ENCODE peak calls at places on chromosome 17, in eight cellular contexts. C is heart left ventricle, K is right atrium auricular region, U is upper lobe of right lung, V is trophoblast cell, N is right lobe of liver, A is uterus, P is adrenal gland. Z is an unnamed sample. For H3K4me1 and H3K27me3, the result is how much of the 10 kb centered on the place peaks cover.

GRCh38 chr17:40307001-40307690 is 1.8 kb upstream of the RARA start:
- DNase-seq in C (no peak), K (no peak), U (no peak), V (no peak), N (no peak), A (peak), P (no peak), Z (no peak)

GRCh38 chr17:539766-540165 is 174.9 kb downstream of the VPS53 start:
- DNase-seq in C (no peak), K (no peak), U (no peak), V (no peak), N (no peak), A (no peak), P (no peak), Z (no peak)

GRCh38 chr17:38605230-38605851 is 411 bp downstream of the SRCIN1 start:
- DNase-seq in C (no peak), K (no peak), U (no peak), V (no peak), N (no peak), A (no peak), P (no peak), Z (no peak)

GRCh38 chr17:32998893-32999240 is 7.2 kb downstream of the SPACA3 start:
- DNase-seq in C (no peak), K (no peak), U (no peak), V (peak), N (no peak), A (no peak), P (no peak), Z (no peak)

GRCh38 chr17:31313982-31314787 is at the start of gene EVI2B:
- DNase-seq in C (no peak), K (no peak), U (no peak), V (peak), N (no peak), A (no peak), P (no peak), Z (no peak)

GRCh38 chr17:27345141-27345904 is 51.4 kb downstream of the WSB1 start:
- DNase-seq in C (no peak), K (no peak), U (no peak), V (peak), N (no peak), A (peak), P (peak), Z (peak)

GRCh38 chr17:69637399-69638165 is 223.1 kb downstream of the MAP2K6 start:
- DNase-seq in C (no peak), K (no peak), U (no peak), V (peak), N (no peak), A (no peak), P (no peak), Z (no peak)

GRCh38 chr17:4426499-4427208 is 7.1 kb upstream of the SPNS3 start:
- DNase-seq in C (no peak), K (no peak), U (no peak), V (no peak), N (no peak), A (no peak), P (no peak), Z (no peak)

GRCh38 chr17:29760279-29760721 is 137.6 kb upstream of the CORO6 start:
- DNase-seq in C (no peak), K (no peak), U (no peak), V (peak), N (no peak), A (no peak), P (no peak), Z (no peak)

GRCh38 chr17:38441429-38442061 is 13.3 kb downstream of the ARHGAP23 start:
- DNase-seq in C (no peak), K (no peak), U (no peak), V (no peak), N (peak), A (no peak), P (no peak), Z (no peak)

GRCh38 chr17:83200746-83201145 is 121.3 kb downstream of the METRNL start:
- DNase-seq in C (peak), K (no peak), U (peak), V (no peak), N (peak), A (no peak), P (no peak), Z (no peak)

GRCh38 chr17:43315369-43315768 is 81.6 kb upstream of the RNU2-1 start:
- DNase-seq in C (no peak), K (no peak), U (no peak), V (no peak), N (no peak), A (no peak), P (no peak), Z (no peak)
- H3K27ac ChIP-seq in C (no peak), K (no peak), U (no peak), V (no peak), N (no peak), A (no peak), P (no peak), Z (no peak)

GRCh38 chr17:28723159-28723835 is 2.7 kb downstream of the TLCD1 start:
- DNase-seq in C (no peak), K (no peak), U (no peak), V (no peak), N (no peak), A (no peak), P (no peak), Z (no peak)
- H3K4me1 ChIP-seq in C (half or more), K (under half), U (half or more), V (under half), N (under half), A (under half), P (half or more), Z (half or more)

GRCh38 chr17:47855737-47856136 is 4.8 kb upstream of the SP6 start:
- DNase-seq in C (peak), K (no peak), U (no peak), V (no peak), N (peak), A (no peak), P (no peak), Z (no peak)
- H3K27me3 ChIP-seq in C (half or more), K (under half), U (under half), V (under half), N (under half), A (under half), P (under half), Z (under half)

GRCh38 chr17:2251098-2251497 is 52.5 kb downstream of the SMG6 start:
- DNase-seq in C (no peak), K (no peak), U (no peak), V (no peak), N (no peak), A (no peak), P (no peak), Z (no peak)
- H3K27ac ChIP-seq in C (no peak), K (no peak), U (no peak), V (no peak), N (no peak), A (no peak), P (no peak), Z (no peak)

Z was measured in body of pancreas.